ENCODE peak calls at places on chromosomes 16 and 17, in four cellular contexts. F, N, H and I are unnamed samples.

GRCh38 chr16:1134776-1135458 is 18.0 kb upstream of the CACNA1H start:
- DNase-seq in F (no peak), N (no peak), H (no peak), I (no peak)

GRCh38 chr17:6671431-6671830 is 19.9 kb downstream of the C17orf100 start:
- DNase-seq in F (no peak), N (no peak), H (no peak), I (no peak)

GRCh38 chr17:59859444-59860025 is 33.2 kb downstream of the TUBD1 start:
- DNase-seq in F (no peak), N (peak; percentile 76), H (peak; percentile 86), I (no peak)

GRCh38 chr17:20074001-20074400 is 64.8 kb downstream of the SPECC1 start:
- DNase-seq in F (no peak), N (no peak), H (no peak), I (no peak)

GRCh38 chr16:73817500-73817899 is 479.1 kb upstream of the PSMD7 start:
- DNase-seq in F (no peak), N (no peak), H (no peak), I (no peak)

GRCh38 chr17:7282752-7283321 is 1.3 kb downstream of the SLC2A4 start:
- DNase-seq in F (no peak), N (no peak), H (peak; percentile 22), I (no peak)

GRCh38 chr16:55222436-55222835 is 101.6 kb upstream of the IRX6 start:
- DNase-seq in F (no peak), N (no peak), H (no peak), I (no peak)

GRCh38 chr16:4506450-4506849 is 30.3 kb downstream of the HMOX2 start:
- DNase-seq in F (peak; percentile 71), N (peak; percentile 77), H (peak; percentile 84), I (peak; percentile 57)

GRCh38 chr16:35750157-35750689 is 2290.8 kb downstream of the TP53TG3F start:
- DNase-seq in F (no peak), N (no peak), H (no peak), I (no peak)

GRCh38 chr17:17728550-17729251 is 47.4 kb downstream of the RAI1 start:
- DNase-seq in F (no peak), N (no peak), H (no peak), I (peak; percentile 93)

GRCh38 chr17:7219812-7220592 is at the start of the genes ACADVL and DLG4:
- DNase-seq in F (peak; percentile 90), N (peak; percentile 85), H (peak; percentile 88), I (peak; percentile 98)

GRCh38 chr16:180101-180920 is at the start of gene HBQ1:
- DNase-seq in F (peak; percentile 57), N (peak; percentile 31), H (no peak), I (no peak)

GRCh38 chr17:42598905-42599304 is 10.3 kb downstream of the RETREG3 start:
- DNase-seq in F (no peak), N (no peak), H (no peak), I (no peak)

GRCh38 chr16:28182183-28182582 is 29.6 kb downstream of the XPO6 start:
- DNase-seq in F (no peak), N (no peak), H (peak; percentile 36), I (no peak)

GRCh38 chr17:27609606-27610303 is 21.2 kb upstream of the LGALS9 start:
- DNase-seq in F (peak; percentile 72), N (peak; percentile 34), H (peak; percentile 31), I (no peak)

GRCh38 chr16:88346680-88347505 is 35.9 kb upstream of the ZNF469 start:
- DNase-seq in F (no peak), N (no peak), H (no peak), I (no peak)

GRCh38 chr16:56888806-56889205 is 23.8 kb downstream of the SLC12A3 start:
- DNase-seq in F (no peak), N (no peak), H (no peak), I (no peak)

GRCh38 chr17:50317121-50317520 is 28.8 kb upstream of the XYLT2 start:
- DNase-seq in F (no peak), N (no peak), H (no peak), I (no peak)

GRCh38 chr17:77881545-77881944 is 77.0 kb upstream of the TNRC6C start:
- DNase-seq in F (no peak), N (no peak), H (peak; percentile 26), I (no peak)

GRCh38 chr16:87919681-87919994 is 16.7 kb downstream of the CA5A start:
- DNase-seq in F (peak; percentile 56), N (no peak), H (no peak), I (no peak)

GRCh38 chr16:1420111-1420539 is 422 bp downstream of the UQCC4 start:
- DNase-seq in F (no peak), N (no peak), H (no peak), I (no peak)

GRCh38 chr17:46842835-46843234 is 8.5 kb upstream of the WNT9B start:
- DNase-seq in F (no peak), N (no peak), H (no peak), I (no peak)

GRCh38 chr17:44006581-44007345 is 2.3 kb downstream of the NAGS start:
- DNase-seq in F (peak; percentile 100), N (peak; percentile 93), H (peak; percentile 98), I (peak; percentile 88)

GRCh38 chr17:2700491-2701141 is 10.9 kb downstream of the CLUH start:
- DNase-seq in F (peak; percentile 26), N (no peak), H (no peak), I (no peak)

GRCh38 chr17:69473801-69474170 is 59.3 kb downstream of the MAP2K6 start:
- DNase-seq in F (no peak), N (no peak), H (peak; percentile 69), I (no peak)

GRCh38 chr17:22337467-22337866 is 645.1 kb downstream of the KCNJ18 start:
- DNase-seq in F (no peak), N (no peak), H (no peak), I (no peak)

GRCh38 chr16:87727346-87727745 is 38.4 kb downstream of the KLHDC4 start:
- DNase-seq in F (no peak), N (no peak), H (no peak), I (no peak)

GRCh38 chr16:65531475-65531874 is 409.6 kb upstream of the CDH11 start:
- DNase-seq in F (no peak), N (no peak), H (no peak), I (no peak)

GRCh38 chr16:75323198-75323597 is 71.8 kb upstream of the BCAR1 start:
- DNase-seq in F (no peak), N (no peak), H (no peak), I (peak; percentile 59)

GRCh38 chr16:81700071-81700779 is 78.9 kb upstream of the PLCG2 start:
- DNase-seq in F (no peak), N (no peak), H (no peak), I (no peak)

GRCh38 chr16:55478827-55479559 is at the start of gene MMP2:
- DNase-seq in F (peak; percentile 90), N (peak; percentile 67), H (peak; percentile 87), I (no peak)

GRCh38 chr17:43907425-43907981 is at the start of gene MPP2:
- DNase-seq in F (peak; percentile 94), N (peak; percentile 55), H (peak; percentile 77), I (no peak)

GRCh38 chr16:19437280-19437679 is 19.6 kb downstream of the TMC5 start:
- DNase-seq in F (no peak), N (no peak), H (no peak), I (no peak)

GRCh38 chr17:40540448-40540847 is 24.8 kb downstream of the CCR7 start:
- DNase-seq in F (no peak), N (no peak), H (no peak), I (no peak)

GRCh38 chr17:79707931-79708891 is 22.5 kb upstream of the ENPP7 start:
- DNase-seq in F (peak; percentile 79), N (peak; percentile 35), H (peak; percentile 47), I (peak; percentile 46)

GRCh38 chr17:65698381-65699061 is 137.1 kb upstream of the AXIN2 start:
- DNase-seq in F (no peak), N (peak; percentile 55), H (peak; percentile 63), I (no peak)

DNA sequence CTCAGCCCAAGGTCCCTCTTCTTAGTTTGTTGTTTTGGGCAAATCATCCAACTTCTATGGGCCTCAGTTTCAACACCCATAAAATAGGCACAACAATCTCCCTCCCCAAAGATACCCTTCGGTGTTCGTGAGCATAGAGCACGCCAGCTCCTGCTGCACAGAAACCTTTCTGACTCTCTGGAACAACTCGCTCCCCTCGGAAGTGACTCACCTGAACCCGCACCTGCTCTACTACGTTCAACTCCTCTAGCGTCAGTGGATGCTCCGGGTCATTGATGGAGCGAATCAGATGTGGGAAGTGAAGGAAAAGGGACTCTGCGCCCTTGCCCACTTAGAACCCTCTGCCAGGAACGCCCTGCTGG is 445 bp downstream of the CIAO2B start:
- DNase-seq in F (no peak), N (no peak), H (no peak), I (no peak)
- H4K20me1 ChIP-seq in F (no peaks in the 10 kb centered on the region), N (no peaks in the 10 kb centered on the region), H (no peaks in the 10 kb centered on the region), I (peaks cover 10% of the 10 kb centered on the region)

GRCh38 chr16:85611205-85611454 is 2.0 kb upstream of the GSE1 start:
- DNase-seq in F (no peak), N (no peak), H (peak; percentile 15), I (no peak)
- H3K4me1 ChIP-seq in F (peaks cover 8% of the 10 kb centered on the region), N (peaks cover 12% of the 10 kb centered on the region), H (peaks cover 27% of the 10 kb centered on the region), I (peaks cover 29% of the 10 kb centered on the region)

GRCh38 chr17:16215002-16215272 is 397 bp downstream of the NCOR1 start:
- DNase-seq in F (peak; percentile 61), N (no peak), H (no peak), I (peak; percentile 54)
- H4K20me1 ChIP-seq in F (no peaks in the 10 kb centered on the region), N (peaks cover 3% of the 10 kb centered on the region), H (no peaks in the 10 kb centered on the region), I (peaks cover 10% of the 10 kb centered on the region)

GRCh38 chr16:9523994-9524393 is 432.6 kb downstream of the HAPSTR1 start:
- DNase-seq in F (no peak), N (no peak), H (no peak), I (no peak)

GRCh38 chr16:9522589-9522988 is 431.1 kb downstream of the HAPSTR1 start:
- DNase-seq in F (no peak), N (no peak), H (no peak), I (no peak)

GRCh38 chr16:9526791-9527190 is 435.3 kb downstream of the HAPSTR1 start:
- DNase-seq in F (peak; percentile 38), N (no peak), H (no peak), I (no peak)

GRCh38 chr16:9527976-9528375 is 436.5 kb downstream of the HAPSTR1 start:
- DNase-seq in F (no peak), N (no peak), H (no peak), I (no peak)

GRCh38 chr16:9525037-9525436 is 433.6 kb downstream of the HAPSTR1 start:
- DNase-seq in F (no peak), N (no peak), H (no peak), I (no peak)
- H3K4me1 ChIP-seq in F (peaks cover 16% of the 10 kb centered on the region), N (no peaks in the 10 kb centered on the region), H (no peaks in the 10 kb centered on the region), I (no peaks in the 10 kb centered on the region)